ENCODE peak calls at places on chromosomes 6 and 20, in ten cellular contexts. T, F, E, N, S, K, X, P, L and M are unnamed samples.

GRCh38 chr6:105109955-105110650 is 69.7 kb downstream of the POPDC3 start:
- DNase-seq in T (no peak), F (no peak), E (no peak), N (no peak), S (no peak), K (no peak), X (no peak), P (peak; percentile 24), L (no peak), M (no peak)

GRCh38 chr6:44512868-44513641 is 125.5 kb downstream of the CDC5L start:
- DNase-seq in T (no peak), F (peak; percentile 38), E (no peak), N (no peak), S (no peak), K (no peak), X (no peak), P (no peak), L (no peak), M (no peak)

GRCh38 chr6:87078983-87079616 is 15.8 kb downstream of the CGA start:
- DNase-seq in T (peak; percentile 42), F (peak; percentile 52), E (peak; percentile 63), N (peak; percentile 31), S (peak; percentile 69), K (peak; percentile 63), X (peak; percentile 13), P (peak; percentile 68), L (peak; percentile 68), M (peak; percentile 35)

GRCh38 chr6:114040871-114041270 is 69.9 kb upstream of the HDAC2 start:
- DNase-seq in T (no peak), F (no peak), E (no peak), N (no peak), S (no peak), K (no peak), X (no peak), P (no peak), L (no peak), M (no peak)

GRCh38 chr20:51388227-51388626 is 154.3 kb downstream of the NFATC2 start:
- DNase-seq in T (no peak), F (no peak), E (peak; percentile 66), N (no peak), S (no peak), K (no peak), X (no peak), P (no peak), L (no peak), M (no peak)

GRCh38 chr6:131997450-131998153 is 46.4 kb upstream of the CCN2 start:
- DNase-seq in T (no peak), F (no peak), E (no peak), N (no peak), S (no peak), K (no peak), X (no peak), P (no peak), L (no peak), M (no peak)

GRCh38 chr6:90103056-90103793 is 193.4 kb downstream of the BACH2 start:
- DNase-seq in T (no peak), F (no peak), E (no peak), N (no peak), S (no peak), K (no peak), X (no peak), P (peak; percentile 63), L (no peak), M (peak; percentile 36)

GRCh38 chr6:81889644-81890043 is 137.2 kb upstream of the TENT5A start:
- DNase-seq in T (no peak), F (no peak), E (no peak), N (no peak), S (no peak), K (no peak), X (no peak), P (no peak), L (no peak), M (no peak)

GRCh38 chr20:17518339-17519052 is 12.7 kb downstream of the BFSP1 start:
- DNase-seq in T (no peak), F (no peak), E (no peak), N (peak; percentile 50), S (no peak), K (peak; percentile 58), X (no peak), P (no peak), L (peak; percentile 43), M (no peak)

GRCh38 chr20:17511401-17511800 is 19.8 kb downstream of the BFSP1 start:
- DNase-seq in T (no peak), F (no peak), E (no peak), N (no peak), S (no peak), K (no peak), X (no peak), P (peak; percentile 35), L (no peak), M (no peak)

GRCh38 chr20:17510548-17510947 is 20.6 kb downstream of the BFSP1 start:
- DNase-seq in T (no peak), F (no peak), E (no peak), N (no peak), S (no peak), K (no peak), X (no peak), P (no peak), L (no peak), M (no peak)

GRCh38 chr20:17513956-17514355 is 17.2 kb downstream of the BFSP1 start:
- DNase-seq in T (no peak), F (no peak), E (no peak), N (no peak), S (no peak), K (no peak), X (no peak), P (no peak), L (no peak), M (no peak)

DNA sequence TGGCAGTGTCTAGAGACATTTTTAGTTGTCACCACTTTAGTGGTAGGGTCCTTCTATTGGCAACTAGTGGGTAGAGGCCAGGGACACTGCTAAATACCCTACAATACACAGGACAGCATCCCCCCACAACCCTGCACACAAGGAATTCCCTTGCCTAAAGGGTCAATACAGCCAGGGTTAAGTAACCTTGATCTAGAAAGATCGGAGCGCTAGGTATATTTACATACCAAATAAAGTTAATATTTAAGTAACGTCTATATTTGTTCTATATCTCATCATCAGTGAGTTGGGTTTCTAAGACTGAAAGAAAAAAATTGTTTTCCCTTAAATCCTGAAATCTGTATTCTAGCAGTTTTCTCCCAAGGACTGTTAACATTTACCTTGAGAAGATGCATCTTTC is 16.1 kb downstream of the BFSP1 start:
- DNase-seq in T (no peak), F (no peak), E (no peak), N (no peak), S (no peak), K (no peak), X (no peak), P (no peak), L (no peak), M (no peak)
- H3K4me1 ChIP-seq in T (no peaks in the 10 kb centered on the region), F (no peaks in the 10 kb centered on the region), E (no peaks in the 10 kb centered on the region), N (no peaks in the 10 kb centered on the region), S (no peaks in the 10 kb centered on the region), K (no peaks in the 10 kb centered on the region), X (no peaks in the 10 kb centered on the region), P (peaks cover 7% of the 10 kb centered on the region), L (no peaks in the 10 kb centered on the region), M (peaks cover 12% of the 10 kb centered on the region)

GRCh38 chr6:168381726-168382458 is 59.1 kb upstream of the SMOC2 start:
- DNase-seq in T (no peak), F (no peak), E (no peak), N (no peak), S (no peak), K (no peak), X (no peak), P (no peak), L (no peak), M (no peak)

GRCh38 chr6:168383062-168383854 is 57.7 kb upstream of the SMOC2 start:
- DNase-seq in T (no peak), F (no peak), E (no peak), N (no peak), S (no peak), K (no peak), X (no peak), P (no peak), L (no peak), M (no peak)

GRCh38 chr6:168377856-168378832 is 58.6 kb upstream of the DACT2 start:
- DNase-seq in T (no peak), F (peak; percentile 16), E (no peak), N (peak; percentile 9), S (no peak), K (no peak), X (no peak), P (no peak), L (no peak), M (no peak)

GRCh38 chr6:168384045-168385038 is 56.6 kb upstream of the SMOC2 start:
- DNase-seq in T (no peak), F (no peak), E (no peak), N (peak; percentile 50), S (no peak), K (no peak), X (no peak), P (no peak), L (peak; percentile 31), M (no peak)

DNA sequence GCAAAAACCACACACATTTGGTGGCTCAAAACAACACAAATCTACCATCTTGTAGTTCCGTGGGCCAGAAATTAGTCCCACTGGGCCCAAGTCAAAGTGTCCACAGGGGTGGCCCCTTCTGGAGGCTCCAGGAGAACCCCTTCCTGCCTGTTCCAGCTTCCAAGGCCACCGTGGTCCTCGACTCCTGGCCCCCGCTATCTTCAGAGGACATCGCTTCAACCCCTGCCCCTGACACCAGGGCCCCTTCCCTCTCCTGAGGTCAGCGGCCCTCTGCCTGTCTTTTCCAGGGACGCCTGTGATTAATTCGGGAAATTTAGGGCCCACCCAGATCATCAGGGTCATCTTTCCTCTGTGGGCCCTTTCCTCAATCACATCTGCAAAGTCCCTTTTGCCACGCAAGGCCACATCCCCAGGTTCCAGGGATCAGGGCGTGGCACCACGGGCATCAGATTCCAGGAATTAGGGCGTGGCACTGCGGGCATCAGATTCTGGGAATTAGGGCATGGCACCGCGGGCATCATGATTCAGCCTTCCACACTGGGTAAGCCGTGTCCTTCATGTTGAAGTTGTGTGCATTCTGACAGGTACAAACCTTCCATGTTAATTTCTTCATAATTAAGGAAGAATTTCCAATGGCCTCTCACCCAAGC is 59.9 kb upstream of the SMOC2 start:
- DNase-seq in T (no peak), F (no peak), E (no peak), N (no peak), S (no peak), K (no peak), X (no peak), P (no peak), L (no peak), M (no peak)
- H3K9me3 ChIP-seq in T (no peaks in the 10 kb centered on the region), F (no peaks in the 10 kb centered on the region), E (peaks cover 66% of the 10 kb centered on the region), N (no peaks in the 10 kb centered on the region), S (no peaks in the 10 kb centered on the region), K (no peaks in the 10 kb centered on the region), X (no peaks in the 10 kb centered on the region), P (no peaks in the 10 kb centered on the region), L (no peaks in the 10 kb centered on the region), M (no peaks in the 10 kb centered on the region)

GRCh38 chr6:35068206-35068605 is 72.9 kb downstream of the TCP11 start:
- DNase-seq in T (no peak), F (no peak), E (no peak), N (no peak), S (no peak), K (peak; percentile 19), X (no peak), P (no peak), L (no peak), M (no peak)
- H3K27ac ChIP-seq in T (no peak overlapping the region), F (no peak overlapping the region), E (no peak overlapping the region), N (no peak overlapping the region), S (no peak overlapping the region), K (no peak overlapping the region), X (no peak overlapping the region), P (no peak overlapping the region), L (peak overlapping the region; percentile 63), M (no peak overlapping the region)

DNA sequence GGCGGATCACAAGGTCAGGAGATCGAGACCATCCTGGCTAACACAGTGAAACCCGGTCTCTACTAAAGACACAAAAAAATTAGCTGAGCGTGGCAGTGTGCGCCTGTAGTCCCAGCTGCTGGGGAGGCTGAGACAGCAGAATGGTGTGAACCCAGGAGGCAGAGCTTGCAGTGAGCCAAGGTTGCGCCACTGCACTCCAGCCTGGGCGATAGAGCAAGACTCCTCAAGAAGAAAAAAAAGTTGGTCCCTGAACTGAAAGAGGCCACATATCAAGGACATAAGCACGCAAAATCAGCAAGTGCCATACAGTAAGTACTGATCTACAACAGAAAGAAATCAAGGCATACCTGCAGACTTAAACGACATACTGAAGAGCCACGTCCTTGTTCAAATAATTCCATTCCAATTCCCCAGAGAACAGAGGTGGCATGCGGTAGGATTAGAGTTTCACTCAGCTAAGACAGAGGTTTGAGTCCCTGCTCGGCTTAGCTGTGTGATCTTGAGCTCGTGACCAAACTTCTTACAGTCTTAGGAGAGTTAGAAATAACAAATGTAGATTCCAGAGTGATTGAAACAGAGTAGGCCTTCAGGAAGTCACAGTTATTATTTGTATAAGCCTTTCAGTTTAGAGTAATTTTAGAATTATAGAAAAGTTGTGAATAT is 29.2 kb downstream of the B4GALT5 start:
- DNase-seq in T (no peak), F (no peak), E (no peak), N (no peak), S (no peak), K (peak; percentile 66), X (no peak), P (no peak), L (no peak), M (no peak)
- H3K4me1 ChIP-seq in T (peaks cover 39% of the 10 kb centered on the region), F (peaks cover 60% of the 10 kb centered on the region), E (peaks cover 8% of the 10 kb centered on the region), N (peaks cover 80% of the 10 kb centered on the region), S (peaks cover 20% of the 10 kb centered on the region), K (peaks cover 85% of the 10 kb centered on the region), X (no peaks in the 10 kb centered on the region), P (peaks cover 25% of the 10 kb centered on the region), L (no peaks in the 10 kb centered on the region), M (peaks cover 35% of the 10 kb centered on the region)